ENCODE peak calls at places on chromosomes 5 and 9, in six cellular contexts. Y, J, V, F, G and H are unnamed samples.
A peak's percentile ranks its signal among the peaks of the same experiment; 100 is the strongest.

GRCh38 chr5:168656633-168657032 is 77.5 kb upstream of the PANK3 start:
- DNase-seq in Y (peak; percentile 45), J (no peak), V (no peak), F (no peak), G (no peak), H (no peak)

GRCh38 chr5:68253612-68254341 is 38.2 kb downstream of the PIK3R1 start:
- DNase-seq in Y (no peak), J (no peak), V (no peak), F (no peak), G (no peak), H (no peak)

GRCh38 chr5:142316051-142316450 is 8.8 kb downstream of the SPRY4 start:
- DNase-seq in Y (peak; percentile 73), J (peak; percentile 67), V (no peak), F (no peak), G (no peak), H (no peak)

GRCh38 chr9:116687762-116688160 is 656 bp downstream of the TRIM32 start:
- DNase-seq in Y (no peak), J (no peak), V (peak; percentile 44), F (no peak), G (no peak), H (no peak)

GRCh38 chr5:23823521-23823920 is 316.1 kb downstream of the PRDM9 start:
- DNase-seq in Y (no peak), J (no peak), V (no peak), F (no peak), G (no peak), H (no peak)

GRCh38 chr9:96158909-96159575 is 142.9 kb downstream of the HSD17B3 start:
- DNase-seq in Y (no peak), J (no peak), V (no peak), F (no peak), G (no peak), H (no peak)

GRCh38 chr5:59034498-59035186 is 451.8 kb downstream of the RAB3C start:
- DNase-seq in Y (peak; percentile 66), J (peak; percentile 77), V (peak; percentile 56), F (no peak), G (no peak), H (no peak)

GRCh38 chr9:97809666-97810344 is 43.2 kb upstream of the FOXE1 start:
- DNase-seq in Y (no peak), J (no peak), V (peak; percentile 48), F (no peak), G (no peak), H (no peak)

GRCh38 chr9:105158020-105158419 is 86.4 kb upstream of the SLC44A1 start:
- DNase-seq in Y (no peak), J (no peak), V (no peak), F (no peak), G (no peak), H (no peak)

GRCh38 chr5:73376618-73377170 is 71.9 kb downstream of the FOXD1 start:
- DNase-seq in Y (peak; percentile 76), J (peak; percentile 83), V (no peak), F (no peak), G (no peak), H (no peak)

GRCh38 chr5:84445049-84445685 is 60.5 kb upstream of the EDIL3 start:
- DNase-seq in Y (no peak), J (peak; percentile 15), V (no peak), F (no peak), G (no peak), H (no peak)

GRCh38 chr5:188488-189481 is 2.5 kb upstream of the LRRC14B start:
- DNase-seq in Y (peak; percentile 81), J (peak; percentile 77), V (peak; percentile 93), F (peak; percentile 81), G (peak; percentile 76), H (peak; percentile 94)

GRCh38 chr9:87122947-87123685 is 175.8 kb upstream of the GAS1 start:
- DNase-seq in Y (peak; percentile 87), J (peak; percentile 76), V (no peak), F (no peak), G (no peak), H (no peak)
- H3K4me3 ChIP-seq in Y (peak overlapping the region; percentile 50), J (no peak overlapping the region), V (no peak overlapping the region), F (no peak overlapping the region), G (no peak overlapping the region), H (no peak overlapping the region)

GRCh38 chr5:80152778-80153177 is 103.1 kb downstream of the SERINC5 start:
- DNase-seq in Y (no peak), J (no peak), V (no peak), F (no peak), G (no peak), H (no peak)

GRCh38 chr5:80151890-80152289 is 104.0 kb downstream of the SERINC5 start:
- DNase-seq in Y (no peak), J (no peak), V (no peak), F (no peak), G (no peak), H (no peak)

GRCh38 chr5:80156156-80156555 is 99.7 kb downstream of the SERINC5 start:
- DNase-seq in Y (peak; percentile 13), J (peak; percentile 24), V (no peak), F (no peak), G (no peak), H (no peak)

GRCh38 chr5:80153586-80154126 is 102.2 kb downstream of the SERINC5 start:
- DNase-seq in Y (no peak), J (no peak), V (no peak), F (no peak), G (no peak), H (no peak)

DNA sequence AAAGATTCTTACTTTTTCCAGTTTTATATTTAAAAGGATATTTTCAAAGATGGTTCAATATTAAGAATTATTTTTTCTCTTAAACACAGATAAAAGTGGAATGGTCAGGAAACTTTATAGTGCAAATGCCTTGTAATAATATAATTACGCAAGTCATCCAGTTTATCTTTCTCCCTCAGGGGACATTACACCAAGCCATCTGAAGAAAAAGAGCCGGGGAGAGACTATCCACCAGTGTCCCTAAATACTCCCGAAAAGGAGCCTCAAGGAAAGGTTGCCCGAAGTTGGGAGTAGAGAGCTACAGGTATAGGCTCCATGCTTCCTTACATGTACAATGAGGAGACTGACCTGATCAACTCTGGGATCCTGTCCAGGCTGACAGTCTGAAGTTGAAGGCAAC is 101.1 kb downstream of the SERINC5 start:
- DNase-seq in Y (no peak), J (no peak), V (no peak), F (no peak), G (no peak), H (peak; percentile 32)
- H3K27ac ChIP-seq in Y (no peak overlapping the region), J (no peak overlapping the region), V (no peak overlapping the region), F (no peak overlapping the region), G (no peak overlapping the region), H (no peak overlapping the region)

GRCh38 chr5:10563132-10563939 is 534 bp upstream of the ANKRD33B start:
- DNase-seq in Y (peak; percentile 64), J (peak; percentile 45), V (peak; percentile 81), F (peak; percentile 42), G (no peak), H (peak; percentile 41)
- H3K18ac ChIP-seq in Y (peak overlapping the region; percentile 88), J (no peak overlapping the region), V (peak overlapping the region; percentile 97), F (peak overlapping the region; percentile 89), G (peak overlapping the region; percentile 71), H (peak overlapping the region; percentile 90)

DNA sequence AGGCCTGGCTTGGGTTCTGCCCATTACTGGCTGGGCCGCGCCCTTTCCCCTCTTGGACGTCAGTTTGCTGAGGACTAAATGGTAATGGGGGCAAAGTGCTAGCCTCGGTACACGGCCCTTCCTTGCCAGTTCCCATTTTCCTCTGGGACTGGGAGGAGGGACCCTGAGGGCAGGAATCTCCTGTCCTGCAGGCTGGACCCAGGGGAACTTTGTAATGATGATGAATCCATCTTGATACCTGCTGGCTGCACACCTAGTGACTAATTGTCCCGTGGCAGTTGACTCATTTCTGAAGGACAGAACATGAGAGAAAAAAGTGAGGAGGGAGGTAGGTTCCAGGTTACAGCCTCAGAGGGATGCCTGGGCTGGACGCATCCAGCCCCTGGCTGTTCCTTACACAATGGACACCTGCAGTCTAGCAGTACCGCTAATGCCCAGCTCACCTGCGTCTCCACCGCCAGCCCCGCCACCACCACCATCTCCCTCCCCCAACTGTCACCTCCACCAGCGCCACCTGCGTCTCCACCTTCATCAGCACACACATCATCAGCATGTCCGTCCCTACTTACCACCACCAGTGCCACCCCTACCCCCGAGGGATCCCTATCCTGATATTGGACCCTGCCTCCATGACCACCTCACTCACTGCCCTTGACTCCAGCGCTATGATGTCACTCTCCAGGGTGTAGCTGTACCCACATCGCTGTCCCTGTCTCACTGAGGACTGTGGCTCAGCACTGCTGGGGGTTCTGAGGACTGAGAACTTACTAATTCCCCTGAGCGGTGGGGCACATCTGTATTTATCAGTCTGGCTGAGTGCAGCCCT is 4.3 kb downstream of the CDHR2 start:
- DNase-seq in Y (no peak), J (no peak), V (no peak), F (no peak), G (no peak), H (peak; percentile 96)
- H3K4me3 ChIP-seq in Y (no peak overlapping the region), J (no peak overlapping the region), V (no peak overlapping the region), F (no peak overlapping the region), G (no peak overlapping the region), H (no peak overlapping the region)